ENCODE peak calls at places on chromosome 1, in five cellular contexts. W, I, C, Y and K are unnamed samples.

GRCh38 chr1:151593651-151594625 is 17.9 kb upstream of the SNX27 start:
- DNase-seq in C (peak; percentile 45), W (peak; percentile 72), Y (no peak), I (peak; percentile 72), K (peak; percentile 67)

GRCh38 chr1:230425252-230426061 is 675 bp downstream of the PGBD5 start:
- DNase-seq in C (no peak), I (no peak), W (peak; percentile 70), Y (no peak), K (no peak)

GRCh38 chr1:205351984-205352713 is 4.6 kb downstream of the KLHDC8A start:
- DNase-seq in C (no peak), I (no peak), Y (no peak), W (peak; percentile 80), K (no peak)

GRCh38 chr1:152543808-152544207 is 22.8 kb downstream of the LCE3E start:
- DNase-seq in Y (no peak), I (no peak), W (no peak), C (no peak), K (no peak)

GRCh38 chr1:66388918-66389317 is 145.0 kb upstream of the SGIP1 start:
- DNase-seq in W (no peak), C (no peak), I (no peak), Y (no peak), K (no peak)

GRCh38 chr1:100187912-100188311 is 9.9 kb upstream of the LRRC39 start:
- DNase-seq in C (peak; percentile 54), I (peak; percentile 18), Y (no peak), W (peak; percentile 2), K (peak; percentile 62)

GRCh38 chr1:52603680-52604501 is 1.7 kb downstream of the GPX7 start:
- DNase-seq in Y (peak; percentile 55), I (no peak), W (peak; percentile 9), C (no peak), K (peak; percentile 20)

GRCh38 chr1:168907053-168907452 is 178.0 kb upstream of the DPT start:
- DNase-seq in C (no peak), Y (no peak), I (no peak), W (no peak), K (no peak)

GRCh38 chr1:12528021-12528852 is 89.8 kb downstream of the DHRS3 start:
- DNase-seq in Y (peak; percentile 38), C (peak; percentile 13), W (peak; percentile 26), I (peak; percentile 50), K (peak; percentile 54)

GRCh38 chr1:79614762-79615161 is 608.2 kb upstream of the ADGRL4 start:
- DNase-seq in W (no peak), Y (no peak), C (peak; percentile 36), I (no peak), K (no peak)